ENCODE peak calls at places on chromosomes 2 and 18, in seven cellular contexts. V is kidney; X is left ventricle myocardium inferior; L is Karpas-422; R is uterus; Y is SJCRH30; N is CD8-positive, alpha-beta memory T cell. P is an unnamed sample.

GRCh38 chr2:75007819-75008218 is 49.4 kb downstream of the POLE4 start:
- DNase-seq in V (no peak), X (no peak), L (no peak), R (no peak), Y (no peak), N (no peak), P (no peak)

GRCh38 chr18:13889661-13890060 is 25.7 kb downstream of the MC2R start:
- DNase-seq in V (no peak), X (no peak), L (no peak), R (no peak), Y (peak), N (no peak), P (no peak)

GRCh38 chr2:160652236-160652635 is 158.6 kb upstream of the RBMS1 start:
- DNase-seq in V (no peak), X (peak), L (peak), R (no peak), Y (no peak), N (peak), P (no peak)

GRCh38 chr2:52404866-52405265 is 1362.7 kb upstream of the CHAC2 start:
- DNase-seq in V (no peak), X (no peak), L (no peak), R (no peak), Y (no peak), N (no peak), P (no peak)

GRCh38 chr2:5748941-5749731 is 57.0 kb downstream of the SOX11 start:
- DNase-seq in V (no peak), X (peak), L (peak), R (no peak), Y (no peak), N (no peak), P (no peak)

GRCh38 chr2:37350034-37350433 is 5.6 kb downstream of the QPCT start:
- DNase-seq in V (peak), X (no peak), L (no peak), R (no peak), Y (peak), N (no peak), P (no peak)

GRCh38 chr2:59025157-59025757 is 784.1 kb upstream of the FANCL start:
- DNase-seq in V (no peak), X (peak), L (peak), R (no peak), Y (peak), N (no peak), P (peak)

GRCh38 chr2:43340066-43340465 is 113.7 kb upstream of the ZFP36L2 start:
- DNase-seq in V (no peak), X (no peak), L (no peak), R (no peak), Y (no peak), N (no peak), P (no peak)

GRCh38 chr2:177155631-177156030 is 57.0 kb upstream of the HNRNPA3 start:
- DNase-seq in V (no peak), X (no peak), L (no peak), R (no peak), Y (no peak), N (no peak), P (no peak)

GRCh38 chr18:24267878-24268277 is 129.0 kb downstream of the CABYR start:
- DNase-seq in V (no peak), X (no peak), L (no peak), R (no peak), Y (no peak), N (no peak), P (no peak)

GRCh38 chr2:168775837-168776236 is 26.6 kb upstream of the NOSTRIN start:
- DNase-seq in V (no peak), X (no peak), L (no peak), R (no peak), Y (no peak), N (no peak), P (no peak)

GRCh38 chr2:71706836-71707235 is 253.5 kb downstream of the DYSF start:
- DNase-seq in V (peak), X (no peak), L (no peak), R (no peak), Y (no peak), N (no peak), P (no peak)

GRCh38 chr2:229335877-229336346 is 64.8 kb upstream of the PID1 start:
- DNase-seq in V (no peak), X (no peak), L (no peak), R (no peak), Y (no peak), N (no peak), P (no peak)

GRCh38 chr2:69143726-69144360 is 130.9 kb downstream of the ANTXR1 start:
- DNase-seq in V (no peak), X (no peak), L (no peak), R (no peak), Y (peak), N (no peak), P (no peak)

GRCh38 chr2:26540977-26541376 is 63.1 kb upstream of the OTOF start:
- DNase-seq in V (no peak), X (no peak), L (no peak), R (no peak), Y (no peak), N (no peak), P (no peak)

GRCh38 chr2:11753886-11754704 is 7.7 kb downstream of the LPIN1 start:
- DNase-seq in V (peak), X (no peak), L (peak), R (no peak), Y (no peak), N (peak), P (no peak)
- H3K4me3 ChIP-seq in V (no peak), X (peak), L (peak), R (no peak), Y (no peak), N (peak), P (no peak)

GRCh38 chr2:210002158-210003157 is at the start of gene RPE:
- DNase-seq in V (peak), X (peak), L (peak), R (peak), Y (peak), N (peak), P (peak)

GRCh38 chr2:210004893-210005292 is 2.5 kb downstream of the RPE start:
- DNase-seq in V (no peak), X (no peak), L (no peak), R (no peak), Y (no peak), N (no peak), P (no peak)

GRCh38 chr2:210007895-210008294 is 5.5 kb downstream of the RPE start:
- DNase-seq in V (no peak), X (no peak), L (no peak), R (no peak), Y (no peak), N (no peak), P (no peak)

GRCh38 chr2:210000464-210001324 is 1.7 kb upstream of the RPE start:
- DNase-seq in V (peak), X (no peak), L (no peak), R (no peak), Y (no peak), N (no peak), P (no peak)

GRCh38 chr2:210003394-210003793 is 956 bp downstream of the RPE start:
- DNase-seq in V (no peak), X (no peak), L (peak), R (no peak), Y (no peak), N (no peak), P (no peak)
- H3K4me3 ChIP-seq in V (peak), X (peak), L (peak), R (peak), Y (peak), N (peak), P (peak)

GRCh38 chr2:104378853-104379374 is 475.0 kb upstream of the POU3F3 start:
- DNase-seq in V (no peak), X (no peak), L (peak), R (no peak), Y (peak), N (peak), P (no peak)
- H3K4me3 ChIP-seq in V (peak), X (peak), L (peak), R (no peak), Y (peak), N (peak), P (no peak)

GRCh38 chr18:58868440-58868839 is 3.8 kb downstream of the ZNF532 start:
- DNase-seq in V (no peak), X (no peak), L (no peak), R (no peak), Y (no peak), N (no peak), P (no peak)

GRCh38 chr18:58865009-58865345 is 300 bp downstream of the ZNF532 start:
- DNase-seq in V (no peak), X (no peak), L (no peak), R (no peak), Y (no peak), N (no peak), P (no peak)

GRCh38 chr18:58865714-58866113 is 1.0 kb downstream of the ZNF532 start:
- DNase-seq in V (no peak), X (no peak), L (no peak), R (no peak), Y (no peak), N (no peak), P (no peak)

GRCh38 chr18:58867281-58867961 is 2.7 kb downstream of the ZNF532 start:
- DNase-seq in V (no peak), X (no peak), L (no peak), R (no peak), Y (no peak), N (no peak), P (no peak)

DNA sequence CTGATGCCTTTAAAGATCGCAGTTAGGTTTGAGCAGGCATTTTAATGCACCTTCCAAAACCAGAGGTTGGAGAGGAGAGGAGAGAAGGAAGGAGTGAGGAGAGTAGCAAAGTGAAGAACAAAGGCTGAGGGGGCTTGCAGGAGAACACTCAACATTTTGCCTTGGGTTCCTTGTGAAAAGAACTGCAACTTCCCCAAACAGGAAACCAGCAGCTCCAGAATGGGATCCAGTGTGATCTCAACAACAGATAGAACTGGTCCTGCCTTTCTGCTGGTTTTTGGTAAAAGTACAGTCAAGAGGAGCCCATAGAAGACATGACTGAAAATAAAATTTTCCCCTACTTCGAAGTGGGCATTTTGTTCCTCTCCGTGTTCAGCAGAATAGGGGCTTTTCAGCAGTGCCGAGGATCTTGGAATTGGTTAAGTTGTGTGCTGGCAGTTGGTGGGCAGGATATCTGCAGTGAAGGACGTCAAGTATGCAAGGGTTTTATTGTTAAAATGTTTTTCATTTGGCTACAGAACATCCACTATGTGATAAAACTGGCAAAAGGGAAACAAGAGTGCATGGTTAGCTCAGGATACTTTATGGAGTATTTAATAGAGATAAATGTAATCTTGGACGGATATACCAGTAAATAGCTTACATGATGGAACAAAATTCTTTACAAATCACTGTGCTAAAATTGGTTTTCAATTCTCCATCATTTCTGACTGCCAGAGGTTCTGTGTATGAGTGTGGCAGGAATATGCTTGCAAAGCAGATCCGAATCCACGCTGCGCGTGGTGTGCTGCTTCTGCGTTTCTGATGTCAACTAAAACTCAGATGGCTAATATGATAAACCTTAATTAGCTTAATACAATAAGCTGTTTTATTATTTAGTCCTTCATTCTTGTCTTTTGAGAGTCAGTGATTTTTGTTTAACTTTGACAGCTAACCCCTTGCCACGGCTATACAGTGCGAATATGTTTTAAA is 1.9 kb downstream of the ZNF532 start:
- DNase-seq in V (no peak), X (no peak), L (no peak), R (no peak), Y (no peak), N (no peak), P (no peak)
- H3K4me3 ChIP-seq in V (peak), X (peak), L (no peak), R (no peak), Y (no peak), N (no peak), P (no peak)

GRCh38 chr2:133012847-133013734 is 343.1 kb upstream of the LYPD1 start:
- DNase-seq in V (no peak), X (no peak), L (no peak), R (no peak), Y (no peak), N (no peak), P (no peak)
- H3K4me3 ChIP-seq in V (no peak), X (no peak), L (no peak), R (no peak), Y (no peak), N (no peak), P (no peak)

GRCh38 chr18:9043581-9043980 is 58.9 kb upstream of the NDUFV2 start:
- DNase-seq in V (no peak), X (no peak), L (no peak), R (no peak), Y (no peak), N (no peak), P (no peak)
- H3K4me3 ChIP-seq in V (no peak), X (no peak), L (no peak), R (no peak), Y (no peak), N (no peak), P (no peak)